ENCODE peak calls at places on chromosome 6, in five cellular contexts. One of them, this sample, is unnamed.

GRCh38 chr6:131886517-131886916 is 64.7 kb downstream of the CCN2 start:
- DNase-seq in GM19239: no peak
- DNase-seq in hypothalamus: no peak
- DNase-seq in AML-193: no peak
- DNase-seq in stimulated activated CD4-positive, alpha-beta T cell treated with anti-CD3 and anti-CD28 coated beads, Interleukin-1b, Interleukin-23, amount 100 ng/mL, for 1 hour: no peak
- DNase-seq in this sample: no peak

GRCh38 chr6:38163186-38164130 is 343.9 kb downstream of the ZFAND3 start:
- DNase-seq in stimulated activated CD4-positive, alpha-beta T cell treated with anti-CD3 and anti-CD28 coated beads, Interleukin-1b, Interleukin-23, amount 100 ng/mL, for 1 hour: no peak
- DNase-seq in hypothalamus: no peak
- DNase-seq in AML-193: no peak
- DNase-seq in GM19239: no peak
- DNase-seq in this sample: no peak

GRCh38 chr6:25006565-25007001 is 70.8 kb upstream of the RIPOR2 start:
- DNase-seq in GM19239: no peak
- DNase-seq in AML-193: peak
- DNase-seq in hypothalamus: no peak
- DNase-seq in stimulated activated CD4-positive, alpha-beta T cell treated with anti-CD3 and anti-CD28 coated beads, Interleukin-1b, Interleukin-23, amount 100 ng/mL, for 1 hour: no peak
- DNase-seq in this sample: peak

GRCh38 chr6:111484655-111484974 is 1.6 kb upstream of the REV3L start:
- DNase-seq in AML-193: no peak
- DNase-seq in hypothalamus: no peak
- DNase-seq in GM19239: no peak
- DNase-seq in stimulated activated CD4-positive, alpha-beta T cell treated with anti-CD3 and anti-CD28 coated beads, Interleukin-1b, Interleukin-23, amount 100 ng/mL, for 1 hour: no peak
- DNase-seq in this sample: no peak

GRCh38 chr6:68279793-68280557 is 355.1 kb upstream of the ADGRB3 start:
- DNase-seq in hypothalamus: no peak
- DNase-seq in AML-193: no peak
- DNase-seq in GM19239: no peak
- DNase-seq in stimulated activated CD4-positive, alpha-beta T cell treated with anti-CD3 and anti-CD28 coated beads, Interleukin-1b, Interleukin-23, amount 100 ng/mL, for 1 hour: no peak
- DNase-seq in this sample: no peak

GRCh38 chr6:154070041-154070440 is 31.0 kb downstream of the OPRM1 start:
- DNase-seq in stimulated activated CD4-positive, alpha-beta T cell treated with anti-CD3 and anti-CD28 coated beads, Interleukin-1b, Interleukin-23, amount 100 ng/mL, for 1 hour: no peak
- DNase-seq in GM19239: no peak
- DNase-seq in hypothalamus: no peak
- DNase-seq in AML-193: no peak
- DNase-seq in this sample: no peak

GRCh38 chr6:118324081-118324480 is 224.0 kb upstream of the PLN start:
- DNase-seq in hypothalamus: no peak
- DNase-seq in stimulated activated CD4-positive, alpha-beta T cell treated with anti-CD3 and anti-CD28 coated beads, Interleukin-1b, Interleukin-23, amount 100 ng/mL, for 1 hour: no peak
- DNase-seq in AML-193: no peak
- DNase-seq in GM19239: no peak
- DNase-seq in this sample: no peak

GRCh38 chr6:13013681-13014550 is 297.3 kb downstream of the PHACTR1 start:
- DNase-seq in GM19239: no peak
- DNase-seq in AML-193: no peak
- DNase-seq in hypothalamus: no peak
- DNase-seq in stimulated activated CD4-positive, alpha-beta T cell treated with anti-CD3 and anti-CD28 coated beads, Interleukin-1b, Interleukin-23, amount 100 ng/mL, for 1 hour: no peak
- DNase-seq in this sample: no peak

GRCh38 chr6:24078200-24078599 is 47.8 kb upstream of the NRSN1 start:
- DNase-seq in AML-193: no peak
- DNase-seq in stimulated activated CD4-positive, alpha-beta T cell treated with anti-CD3 and anti-CD28 coated beads, Interleukin-1b, Interleukin-23, amount 100 ng/mL, for 1 hour: no peak
- DNase-seq in hypothalamus: no peak
- DNase-seq in GM19239: no peak
- DNase-seq in this sample: no peak

GRCh38 chr6:151723152-151723551 is 84.3 kb upstream of the ESR1 start:
- DNase-seq in AML-193: no peak
- DNase-seq in hypothalamus: no peak
- DNase-seq in stimulated activated CD4-positive, alpha-beta T cell treated with anti-CD3 and anti-CD28 coated beads, Interleukin-1b, Interleukin-23, amount 100 ng/mL, for 1 hour: no peak
- DNase-seq in GM19239: no peak
- DNase-seq in this sample: no peak

GRCh38 chr6:164097056-164097455 is 682.5 kb downstream of the QKI start:
- DNase-seq in AML-193: no peak
- DNase-seq in stimulated activated CD4-positive, alpha-beta T cell treated with anti-CD3 and anti-CD28 coated beads, Interleukin-1b, Interleukin-23, amount 100 ng/mL, for 1 hour: no peak
- DNase-seq in hypothalamus: no peak
- DNase-seq in GM19239: no peak
- DNase-seq in this sample: no peak

GRCh38 chr6:157767757-157768156 is 55.3 kb upstream of the SNX9 start:
- DNase-seq in GM19239: no peak
- DNase-seq in stimulated activated CD4-positive, alpha-beta T cell treated with anti-CD3 and anti-CD28 coated beads, Interleukin-1b, Interleukin-23, amount 100 ng/mL, for 1 hour: no peak
- DNase-seq in hypothalamus: no peak
- DNase-seq in AML-193: no peak
- DNase-seq in this sample: no peak

GRCh38 chr6:17945111-17945510 is 42.3 kb downstream of the KIF13A start:
- DNase-seq in GM19239: no peak
- DNase-seq in hypothalamus: no peak
- DNase-seq in AML-193: no peak
- DNase-seq in stimulated activated CD4-positive, alpha-beta T cell treated with anti-CD3 and anti-CD28 coated beads, Interleukin-1b, Interleukin-23, amount 100 ng/mL, for 1 hour: no peak
- DNase-seq in this sample: no peak

This sample was measured in C1 segment of cervical spinal cord.